ENCODE peak calls at places on chromosomes 1 and 21, in ten cellular contexts. Z is SK-N-MC, B is cardiac muscle cell, Q is psoas muscle, E is body of pancreas, T is NB4, U is IMR-90, A is heart right ventricle, P is breast epithelium, C is NT2/D1. R is an unnamed sample.

GRCh38 chr1:117607471-117607870 is 1.6 kb downstream of the TENT5C start:
- DNase-seq in C (peak), T (peak), Z (no peak), P (no peak), B (no peak), A (no peak), E (peak), Q (no peak), U (no peak), R (peak)

GRCh38 chr1:10856863-10857598 is 60.6 kb upstream of the CASZ1 start:
- DNase-seq in T (no peak), E (no peak), Q (no peak), Z (no peak), P (no peak), B (peak), A (no peak), C (no peak), U (no peak), R (no peak)

GRCh38 chr1:182634306-182635072 is 30.3 kb upstream of the RGS16 start:
- DNase-seq in B (no peak), E (no peak), Q (no peak), U (no peak), P (no peak), C (no peak), T (no peak), A (no peak), Z (no peak), R (no peak)

GRCh38 chr1:47401761-47402160 is 14.3 kb upstream of the FOXE3 start:
- DNase-seq in U (no peak), Z (no peak), A (no peak), P (no peak), T (no peak), B (no peak), C (no peak), Q (no peak), E (no peak), R (no peak)

GRCh38 chr1:177966199-177966598 is 3.7 kb downstream of the SEC16B start:
- DNase-seq in B (no peak), C (no peak), T (no peak), U (peak), A (no peak), P (no peak), Z (no peak), Q (no peak), E (no peak), R (no peak)

GRCh38 chr1:152481869-152482664 is 28.5 kb upstream of the LCE5A start:
- DNase-seq in U (no peak), A (no peak), C (no peak), Q (no peak), T (no peak), Z (no peak), E (no peak), B (no peak), P (no peak), R (no peak)

GRCh38 chr1:71307451-71307850 is 226.6 kb upstream of the ZRANB2 start:
- DNase-seq in Z (peak), C (peak), B (no peak), P (no peak), A (no peak), Q (no peak), E (no peak), T (peak), U (peak), R (no peak)

GRCh38 chr1:25199876-25200620 is 32.3 kb downstream of the SYF2 start:
- DNase-seq in T (no peak), Z (no peak), A (no peak), Q (no peak), B (peak), E (no peak), U (no peak), P (no peak), C (no peak), R (no peak)

GRCh38 chr1:93566227-93566626 is 115.4 kb downstream of the BCAR3 start:
- DNase-seq in T (peak), U (no peak), P (no peak), A (peak), E (no peak), B (no peak), Q (peak), Z (no peak), C (no peak), R (no peak)

GRCh38 chr1:59291566-59291965 is 5.3 kb upstream of the FGGY start:
- DNase-seq in A (no peak), C (no peak), B (no peak), E (no peak), Q (no peak), U (no peak), Z (no peak), T (no peak), P (no peak), R (no peak)

GRCh38 chr21:44704636-44705001 is 6.8 kb downstream of the TSPEAR start:
- DNase-seq in E (no peak), B (no peak), Q (no peak), T (no peak), U (no peak), C (no peak), Z (no peak), P (no peak), A (no peak), R (no peak)

GRCh38 chr1:36729289-36729688 is 246.6 kb upstream of the CSF3R start:
- DNase-seq in E (no peak), U (no peak), B (no peak), T (no peak), Z (no peak), C (no peak), A (no peak), Q (no peak), P (no peak), R (no peak)

GRCh38 chr1:215599418-215599817 is 32.3 kb downstream of the KCTD3 start:
- DNase-seq in P (no peak), T (no peak), U (peak), B (peak), C (no peak), E (no peak), Z (peak), A (no peak), Q (no peak), R (no peak)

GRCh38 chr1:167221126-167221803 is 579 bp downstream of the POU2F1 start:
- DNase-seq in B (peak), P (no peak), Z (no peak), A (no peak), C (no peak), U (no peak), T (no peak), Q (peak), E (no peak), R (peak)

GRCh38 chr1:75673399-75673798 is 51.1 kb upstream of the ACADM start:
- DNase-seq in B (no peak), Q (no peak), U (no peak), E (no peak), Z (no peak), T (no peak), C (no peak), P (no peak), A (no peak), R (no peak)

GRCh38 chr1:153774780-153775431 is at the start of gene SLC27A3:
- DNase-seq in Z (no peak), U (no peak), A (peak), E (peak), C (peak), P (peak), Q (peak), T (no peak), B (peak), R (peak)

GRCh38 chr1:168731244-168731643 is 2.2 kb upstream of the DPT start:
- DNase-seq in C (no peak), T (no peak), B (no peak), U (no peak), E (no peak), Z (no peak), A (no peak), Q (no peak), P (no peak), R (no peak)

GRCh38 chr1:154326546-154327465 is 1.5 kb downstream of the ATP8B2 start:
- DNase-seq in C (no peak), Z (no peak), E (peak), B (no peak), A (peak), T (peak), P (no peak), U (peak), Q (peak), R (peak)

GRCh38 chr1:1946540-1946939 is 27.5 kb upstream of the TMEM52 start:
- DNase-seq in E (peak), C (no peak), Z (no peak), A (peak), Q (peak), U (peak), T (no peak), B (no peak), P (no peak), R (peak)

GRCh38 chr1:44803312-44804095 is 3.3 kb downstream of the PLK3 start:
- DNase-seq in P (peak), B (no peak), A (no peak), U (no peak), T (no peak), Z (no peak), E (no peak), Q (no peak), C (no peak), R (no peak)

GRCh38 chr1:44805311-44806024 is 1.7 kb downstream of the DYNLT4 start:
- DNase-seq in P (peak), E (no peak), C (no peak), Q (no peak), U (no peak), B (no peak), A (no peak), T (no peak), Z (no peak), R (no peak)

GRCh38 chr1:44801491-44802305 is 1.5 kb downstream of the PLK3 start:
- DNase-seq in Q (no peak), Z (no peak), T (no peak), B (no peak), A (no peak), C (no peak), E (peak), U (no peak), P (peak), R (no peak)

GRCh38 chr1:44802306-44803061 is 2.3 kb downstream of the PLK3 start:
- DNase-seq in B (no peak), C (no peak), E (no peak), Z (no peak), Q (no peak), A (no peak), U (no peak), T (no peak), P (peak), R (no peak)

DNA sequence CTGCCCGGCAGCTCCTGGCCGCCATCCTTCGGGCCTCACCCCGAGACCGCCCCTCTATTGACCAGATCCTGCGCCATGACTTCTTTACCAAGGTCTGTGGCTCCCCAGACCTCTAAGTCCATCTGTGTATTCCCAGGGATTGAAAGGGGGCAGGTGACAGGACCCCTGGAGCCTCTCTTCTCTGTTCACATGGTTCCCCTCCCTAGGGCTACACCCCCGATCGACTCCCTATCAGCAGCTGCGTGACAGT is 2.8 kb downstream of the PLK3 start:
- DNase-seq in B (no peak), C (no peak), Q (no peak), E (no peak), P (peak), U (no peak), Z (no peak), A (no peak), T (no peak), R (no peak)
- H3K4me3 ChIP-seq in B (no peak), C (no peak), Q (no peak), E (no peak), P (peak), U (no peak), Z (no peak), A (no peak), T (no peak), R (no peak)

DNA sequence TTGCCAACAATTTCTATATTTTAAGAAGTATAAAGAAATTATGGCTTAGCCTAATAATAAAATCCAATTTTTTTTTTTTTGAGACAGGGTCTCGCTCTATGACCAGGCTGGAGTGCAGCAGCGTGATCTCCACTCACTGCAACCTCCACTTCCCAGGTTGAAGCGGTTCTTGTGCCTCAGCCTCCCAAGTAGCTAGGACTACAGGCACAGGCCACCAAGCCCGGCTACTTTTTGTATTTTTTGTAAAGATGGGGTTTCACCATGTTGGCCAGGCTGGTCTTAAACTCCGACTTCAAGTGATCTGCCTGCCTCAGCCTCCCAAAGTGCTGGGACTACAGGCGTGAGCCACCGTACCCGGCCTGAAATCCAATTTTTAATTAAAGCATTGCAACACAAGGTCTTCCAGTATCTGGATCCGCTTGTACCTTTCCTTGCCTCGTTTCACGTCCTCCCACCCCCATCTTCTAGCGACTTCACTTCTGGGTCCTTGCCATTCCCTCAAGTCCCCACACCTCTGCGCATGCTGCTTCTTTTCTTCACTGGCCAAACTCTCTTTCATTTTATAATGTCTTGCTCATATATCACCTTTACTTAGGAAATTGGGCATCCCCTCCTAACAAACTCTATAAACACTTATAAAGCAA is 2.3 kb downstream of the FUBP1 start:
- DNase-seq in Q (no peak), E (no peak), A (no peak), T (peak), Z (no peak), B (no peak), U (no peak), C (no peak), P (no peak), R (no peak)
- H3K4me3 ChIP-seq in Q (peak), E (peak), A (peak), T (peak), Z (peak), B (peak), U (peak), C (peak), P (peak), R (peak)

DNA sequence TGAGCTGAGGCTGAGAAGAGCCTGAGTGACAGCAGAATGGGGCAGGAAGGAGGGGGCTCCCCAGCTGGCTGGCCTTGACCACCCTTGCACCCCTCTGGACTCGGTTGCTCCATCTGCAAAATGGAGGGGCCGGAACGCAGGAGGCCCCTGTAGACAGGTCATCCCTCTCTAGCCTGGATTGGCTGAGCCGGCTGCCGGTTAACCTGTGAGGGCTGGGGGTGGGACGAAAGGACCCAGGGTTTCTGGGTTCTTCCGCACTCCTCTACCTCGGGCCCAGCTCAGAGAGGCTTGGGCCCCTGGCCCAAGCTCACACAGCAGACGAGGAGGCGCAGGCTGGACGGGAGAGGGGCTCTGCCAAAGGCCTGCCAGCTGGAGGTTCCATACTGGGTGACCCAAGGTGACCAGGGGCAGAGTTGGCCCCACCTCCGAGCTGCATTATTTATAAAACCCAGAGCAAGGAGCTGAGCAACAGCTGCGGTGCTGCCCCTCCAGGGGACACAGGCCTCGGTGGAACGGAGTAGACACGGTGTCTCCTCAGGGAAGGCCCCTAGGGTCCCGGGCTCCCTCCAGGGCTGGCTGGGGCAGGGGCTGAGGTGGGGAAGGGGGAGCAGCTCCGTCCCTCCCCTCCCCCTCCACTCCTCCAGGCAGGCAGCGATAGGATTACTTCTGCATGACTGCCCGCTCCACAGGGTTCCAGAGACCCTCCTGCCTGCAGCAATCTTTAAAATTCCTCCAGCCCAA is 11.2 kb downstream of the AHDC1 start:
- DNase-seq in Q (no peak), B (peak), C (peak), T (no peak), A (no peak), U (no peak), E (no peak), Z (no peak), P (no peak), R (no peak)
- H3K4me3 ChIP-seq in Q (peak), B (no peak), C (peak), T (no peak), A (no peak), U (no peak), E (no peak), Z (peak), P (peak), R (no peak)

DNA sequence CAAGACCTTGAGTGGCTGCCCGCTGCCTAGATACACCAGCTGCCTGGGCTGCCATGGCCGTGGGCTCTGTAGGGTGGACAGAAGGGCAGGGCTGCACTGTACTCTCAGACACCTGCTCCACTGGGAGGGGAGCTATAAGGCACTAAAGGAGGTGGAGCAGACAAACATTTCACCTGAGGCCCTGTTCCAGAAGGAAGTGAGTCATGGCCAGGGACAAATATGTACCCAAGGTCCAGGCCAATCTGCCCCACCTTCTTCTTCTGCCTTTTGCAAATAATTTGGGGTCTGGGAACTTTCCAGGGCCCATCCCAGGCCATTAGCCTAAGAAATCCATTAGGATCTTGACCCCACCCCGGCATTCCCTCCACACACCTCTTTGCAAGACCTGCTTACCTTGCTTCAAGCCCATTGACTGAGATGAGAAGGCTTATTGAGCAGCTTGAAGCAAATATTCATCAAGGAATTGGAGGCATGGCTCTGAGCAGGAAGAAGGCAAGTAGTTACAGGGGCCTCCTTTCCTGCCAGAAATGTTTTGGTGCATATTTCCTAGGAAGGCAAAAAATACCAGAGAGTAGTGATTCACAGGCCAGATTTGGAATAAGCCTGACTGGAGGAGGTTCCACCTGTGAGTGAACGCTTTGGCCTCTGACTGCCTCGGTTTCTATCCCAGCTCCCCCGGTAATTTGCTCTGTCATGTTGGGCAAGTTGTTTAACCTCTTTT is at the start of gene CAPN8:
- DNase-seq in B (no peak), Z (no peak), C (no peak), P (peak), A (no peak), E (peak), U (no peak), T (no peak), Q (no peak), R (peak)
- H3K4me3 ChIP-seq in B (no peak), Z (no peak), C (no peak), P (peak), A (no peak), E (no peak), U (no peak), T (no peak), Q (no peak), R (no peak)

GRCh38 chr21:39083377-39084008 is 99.8 kb downstream of the PSMG1 start:
- DNase-seq in B (no peak), T (peak), A (no peak), C (no peak), U (no peak), P (no peak), Q (no peak), E (no peak), Z (no peak), R (peak)
- H3K4me3 ChIP-seq in B (no peak), T (no peak), A (no peak), C (no peak), U (no peak), P (peak), Q (no peak), E (no peak), Z (no peak), R (no peak)

GRCh38 chr1:156898151-156898550 is 4.6 kb downstream of the PEAR1 start:
- DNase-seq in T (peak), P (no peak), Q (peak), E (no peak), Z (no peak), A (peak), B (no peak), C (no peak), U (peak), R (peak)
- H3K4me3 ChIP-seq in T (no peak), P (peak), Q (peak), E (no peak), Z (no peak), A (no peak), B (no peak), C (no peak), U (no peak), R (no peak)